ENCODE peak calls at places on chromosomes 16 and 17, in six cellular contexts. Z, H, X, A, N and F are unnamed samples.

GRCh38 chr17:71902931-71903506 is 217.8 kb upstream of the SOX9 start:
- DNase-seq in Z (no peak), H (no peak), X (no peak), A (no peak), N (no peak), F (no peak)

GRCh38 chr16:27289669-27290068 is 21.1 kb upstream of the NSMCE1 start:
- DNase-seq in Z (no peak), H (no peak), X (no peak), A (no peak), N (no peak), F (no peak)

GRCh38 chr16:16052916-16053315 is 103.5 kb downstream of the ABCC1 start:
- DNase-seq in Z (no peak), H (no peak), X (no peak), A (no peak), N (no peak), F (no peak)

GRCh38 chr16:17555176-17555575 is 84.4 kb upstream of the XYLT1 start:
- DNase-seq in Z (no peak), H (no peak), X (no peak), A (no peak), N (no peak), F (no peak)

GRCh38 chr17:74274060-74274702 is at the start of gene DNAI2:
- DNase-seq in Z (peak; percentile 40), H (no peak), X (peak; percentile 74), A (peak; percentile 86), N (no peak), F (no peak)

GRCh38 chr17:44543905-44544523 is 13.3 kb upstream of the FZD2 start:
- DNase-seq in Z (no peak), H (no peak), X (no peak), A (no peak), N (no peak), F (no peak)

GRCh38 chr16:12366313-12366712 is 389.8 kb downstream of the SNX29 start:
- DNase-seq in Z (no peak), H (no peak), X (peak; percentile 37), A (no peak), N (no peak), F (no peak)

GRCh38 chr16:28108590-28109247 is 45.2 kb upstream of the GSG1L start:
- DNase-seq in Z (no peak), H (no peak), X (no peak), A (no peak), N (no peak), F (no peak)

DNA sequence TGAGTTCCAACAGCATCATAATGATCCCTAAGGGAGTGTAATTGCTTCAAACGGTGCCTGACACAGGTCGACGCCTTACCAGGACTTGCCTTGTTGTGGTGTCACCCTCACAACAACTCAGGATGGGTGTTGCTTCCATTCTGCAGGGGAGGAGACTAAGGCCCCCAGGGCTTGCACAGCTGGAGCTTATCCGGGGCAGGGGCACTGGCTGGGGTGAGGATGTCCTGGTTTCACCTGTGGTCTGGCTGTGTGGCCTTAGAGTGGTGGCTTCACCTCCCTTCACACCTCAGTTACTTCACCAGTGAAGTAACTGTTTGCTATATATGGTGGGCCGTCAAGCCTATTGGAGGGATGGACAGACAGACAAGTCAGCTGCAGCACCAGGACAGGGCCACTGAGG is 23.3 kb downstream of the LLGL2 start:
- DNase-seq in Z (no peak), H (no peak), X (no peak), A (no peak), N (no peak), F (peak; percentile 32)
- H3K4me1 ChIP-seq in Z (no peaks in the 10 kb centered on the region), H (no peaks in the 10 kb centered on the region), X (no peaks in the 10 kb centered on the region), A (peaks cover 14% of the 10 kb centered on the region), N (peaks cover 9% of the 10 kb centered on the region), F (no peaks in the 10 kb centered on the region)

DNA sequence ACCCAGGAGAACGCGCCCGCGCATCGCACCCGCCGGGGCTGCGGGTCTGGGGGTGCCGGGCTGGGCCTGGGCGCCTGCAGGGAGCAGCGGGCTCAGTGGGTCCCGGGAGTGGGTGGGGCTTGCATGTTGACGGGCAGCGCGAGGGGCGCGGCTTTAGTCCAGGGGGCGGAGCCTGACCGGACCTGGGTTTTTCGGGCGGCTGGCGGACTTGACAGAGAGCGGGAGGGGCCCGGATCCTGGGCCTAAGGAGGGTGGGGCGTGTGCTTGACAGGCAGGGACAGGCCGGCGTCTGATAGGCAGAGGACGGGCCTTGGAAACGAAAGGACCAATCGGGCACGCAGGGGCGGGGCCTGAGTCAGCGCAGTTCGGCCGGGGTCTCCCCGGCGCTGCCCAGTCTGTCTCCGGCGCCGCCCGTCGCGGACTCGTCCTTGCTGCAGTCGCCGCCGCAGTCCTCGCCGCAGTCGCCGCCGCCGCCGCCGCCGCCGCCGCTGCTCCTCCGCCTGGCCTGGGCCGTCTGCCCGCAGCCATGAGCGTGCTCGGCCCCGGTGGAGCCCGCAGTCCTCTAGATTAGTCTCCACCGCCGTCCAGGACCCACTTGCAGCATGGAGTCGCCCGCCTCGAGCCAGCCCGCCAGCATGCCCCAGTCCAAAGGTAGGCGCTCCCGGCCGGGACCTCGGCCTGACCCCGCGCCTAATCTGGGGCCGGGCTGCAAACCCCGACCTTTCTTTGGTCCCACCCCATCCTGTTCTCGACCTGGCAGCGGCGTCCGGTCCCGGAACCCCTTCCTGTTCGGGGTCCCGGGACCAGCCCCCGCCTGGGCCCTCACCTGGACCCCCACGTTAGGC is at the start of gene MAP2K3:
- DNase-seq in Z (peak; percentile 99), H (peak; percentile 100), X (peak; percentile 99), A (peak; percentile 100), N (peak; percentile 99), F (peak; percentile 99)
- H3K4me1 ChIP-seq in Z (peaks cover 49% of the 10 kb centered on the region), H (peaks cover 8% of the 10 kb centered on the region), X (peaks cover 35% of the 10 kb centered on the region), A (peaks cover 13% of the 10 kb centered on the region), N (peaks cover 21% of the 10 kb centered on the region), F (peaks cover 11% of the 10 kb centered on the region)

GRCh38 chr17:40612510-40613244 is 34.9 kb downstream of the SMARCE1 start:
- DNase-seq in Z (no peak), H (no peak), X (no peak), A (no peak), N (no peak), F (no peak)
- H3K4me1 ChIP-seq in Z (no peaks in the 10 kb centered on the region), H (no peaks in the 10 kb centered on the region), X (no peaks in the 10 kb centered on the region), A (peaks cover 5% of the 10 kb centered on the region), N (peaks cover 6% of the 10 kb centered on the region), F (no peaks in the 10 kb centered on the region)

GRCh38 chr17:34393401-34393800 is 30.4 kb upstream of the CCL1 start:
- DNase-seq in Z (no peak), H (no peak), X (peak; percentile 13), A (peak; percentile 29), N (no peak), F (no peak)
- H3K4me1 ChIP-seq in Z (no peaks in the 10 kb centered on the region), H (no peaks in the 10 kb centered on the region), X (no peaks in the 10 kb centered on the region), A (no peaks in the 10 kb centered on the region), N (no peaks in the 10 kb centered on the region), F (no peaks in the 10 kb centered on the region)

GRCh38 chr16:22383827-22384226 is 9.4 kb upstream of the CDR2 start:
- DNase-seq in Z (no peak), H (no peak), X (no peak), A (no peak), N (no peak), F (no peak)
- H3K4me1 ChIP-seq in Z (peaks cover 6% of the 10 kb centered on the region), H (no peaks in the 10 kb centered on the region), X (no peaks in the 10 kb centered on the region), A (no peaks in the 10 kb centered on the region), N (no peaks in the 10 kb centered on the region), F (no peaks in the 10 kb centered on the region)

GRCh38 chr16:64182985-64183384 is 938.9 kb downstream of the CDH11 start:
- DNase-seq in Z (no peak), H (no peak), X (no peak), A (no peak), N (no peak), F (peak; percentile 36)
- H3K4me1 ChIP-seq in Z (no peaks in the 10 kb centered on the region), H (no peaks in the 10 kb centered on the region), X (no peaks in the 10 kb centered on the region), A (no peaks in the 10 kb centered on the region), N (no peaks in the 10 kb centered on the region), F (no peaks in the 10 kb centered on the region)

GRCh38 chr16:66900721-66901441 is 17.8 kb downstream of the CDH16 start:
- DNase-seq in Z (peak; percentile 66), H (peak; percentile 77), X (peak; percentile 32), A (no peak), N (peak; percentile 78), F (peak; percentile 66)
- H3K4me1 ChIP-seq in Z (peaks cover 60% of the 10 kb centered on the region), H (peaks cover 4% of the 10 kb centered on the region), X (peaks cover 19% of the 10 kb centered on the region), A (peaks cover 10% of the 10 kb centered on the region), N (peaks cover 15% of the 10 kb centered on the region), F (peaks cover 24% of the 10 kb centered on the region)

DNA sequence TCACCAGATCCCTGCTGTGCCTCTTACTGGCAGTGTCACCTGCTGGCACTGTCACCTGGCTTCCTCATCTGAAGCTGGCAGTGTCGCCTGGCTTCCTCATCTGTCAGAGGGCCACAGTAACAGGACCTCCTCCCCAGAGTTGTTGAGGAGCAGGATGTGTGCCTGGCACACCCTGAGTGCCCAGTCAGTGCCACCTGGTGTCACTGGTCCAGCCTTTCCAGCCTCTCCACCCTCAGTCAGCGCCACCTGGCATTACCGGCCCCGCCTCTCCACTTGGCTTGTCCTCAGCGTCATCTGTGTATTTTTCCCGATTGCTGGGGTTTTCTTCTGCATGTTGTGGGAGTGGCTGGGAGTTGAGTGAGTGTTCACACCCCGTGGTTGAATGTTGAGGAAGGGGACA is 37.9 kb downstream of the USP10 start:
- DNase-seq in Z (no peak), H (no peak), X (no peak), A (no peak), N (peak; percentile 89), F (peak; percentile 80)
- H3K4me1 ChIP-seq in Z (peaks cover 38% of the 10 kb centered on the region), H (no peaks in the 10 kb centered on the region), X (peaks cover 45% of the 10 kb centered on the region), A (peaks cover 3% of the 10 kb centered on the region), N (peaks cover 20% of the 10 kb centered on the region), F (peaks cover 8% of the 10 kb centered on the region)

GRCh38 chr16:70540994-70541393 is 17.4 kb downstream of the SF3B3 start:
- DNase-seq in Z (no peak), H (no peak), X (no peak), A (no peak), N (no peak), F (no peak)
- H3K4me1 ChIP-seq in Z (no peaks in the 10 kb centered on the region), H (no peaks in the 10 kb centered on the region), X (no peaks in the 10 kb centered on the region), A (no peaks in the 10 kb centered on the region), N (no peaks in the 10 kb centered on the region), F (no peaks in the 10 kb centered on the region)